ENCODE peak calls at places on chromosomes 12 and 14, in nine cellular contexts. One of them, this sample, is unnamed.

GRCh38 chr12:752673-753400 is 458 bp downstream of the WNK1 start:
- DNase-seq in lower leg skin: peak
- DNase-seq in pancreas: peak
- DNase-seq in colonic mucosa: peak
- DNase-seq in Calu3: peak
- DNase-seq in progenitor cell of endocrine pancreas: peak
- DNase-seq in endodermal cell: peak
- DNase-seq in CD4-positive, alpha-beta T cell: peak
- DNase-seq in foreskin keratinocyte: no peak
- DNase-seq in this sample: peak

GRCh38 chr12:78797201-78797931 is 67.2 kb upstream of the SYT1 start:
- DNase-seq in CD4-positive, alpha-beta T cell: no peak
- DNase-seq in endodermal cell: no peak
- DNase-seq in progenitor cell of endocrine pancreas: no peak
- DNase-seq in Calu3: no peak
- DNase-seq in colonic mucosa: no peak
- DNase-seq in lower leg skin: no peak
- DNase-seq in pancreas: no peak
- DNase-seq in foreskin keratinocyte: peak
- DNase-seq in this sample: no peak

GRCh38 chr14:68682166-68683103 is 110.4 kb downstream of the ZFP36L1 start:
- DNase-seq in foreskin keratinocyte: peak
- DNase-seq in endodermal cell: no peak
- DNase-seq in CD4-positive, alpha-beta T cell: peak
- DNase-seq in colonic mucosa: peak
- DNase-seq in Calu3: peak
- DNase-seq in progenitor cell of endocrine pancreas: no peak
- DNase-seq in lower leg skin: no peak
- DNase-seq in pancreas: no peak
- DNase-seq in this sample: peak

GRCh38 chr12:28799337-28799736 is 349.7 kb upstream of the FAR2 start:
- DNase-seq in foreskin keratinocyte: no peak
- DNase-seq in endodermal cell: no peak
- DNase-seq in colonic mucosa: no peak
- DNase-seq in progenitor cell of endocrine pancreas: no peak
- DNase-seq in lower leg skin: no peak
- DNase-seq in pancreas: no peak
- DNase-seq in Calu3: no peak
- DNase-seq in CD4-positive, alpha-beta T cell: no peak
- DNase-seq in this sample: no peak

GRCh38 chr14:94679106-94679819 is 67.1 kb downstream of the SERPINA3 start:
- DNase-seq in progenitor cell of endocrine pancreas: no peak
- DNase-seq in Calu3: no peak
- DNase-seq in colonic mucosa: no peak
- DNase-seq in pancreas: no peak
- DNase-seq in endodermal cell: no peak
- DNase-seq in foreskin keratinocyte: no peak
- DNase-seq in lower leg skin: peak
- DNase-seq in CD4-positive, alpha-beta T cell: no peak
- DNase-seq in this sample: no peak

GRCh38 chr12:79329933-79330332 is 360.8 kb downstream of the PAWR start:
- DNase-seq in progenitor cell of endocrine pancreas: no peak
- DNase-seq in lower leg skin: no peak
- DNase-seq in CD4-positive, alpha-beta T cell: no peak
- DNase-seq in pancreas: no peak
- DNase-seq in colonic mucosa: no peak
- DNase-seq in endodermal cell: no peak
- DNase-seq in Calu3: no peak
- DNase-seq in foreskin keratinocyte: peak
- DNase-seq in this sample: no peak

GRCh38 chr14:59331217-59331616 is 134.0 kb downstream of the GPR135 start:
- DNase-seq in lower leg skin: no peak
- DNase-seq in pancreas: no peak
- DNase-seq in colonic mucosa: no peak
- DNase-seq in Calu3: no peak
- DNase-seq in foreskin keratinocyte: no peak
- DNase-seq in CD4-positive, alpha-beta T cell: no peak
- DNase-seq in endodermal cell: peak
- DNase-seq in progenitor cell of endocrine pancreas: no peak
- DNase-seq in this sample: no peak

GRCh38 chr12:674272-674781 is 11.1 kb upstream of the NINJ2 start:
- DNase-seq in Calu3: no peak
- DNase-seq in lower leg skin: peak
- DNase-seq in CD4-positive, alpha-beta T cell: peak
- DNase-seq in colonic mucosa: no peak
- DNase-seq in pancreas: no peak
- DNase-seq in progenitor cell of endocrine pancreas: no peak
- DNase-seq in foreskin keratinocyte: no peak
- DNase-seq in endodermal cell: peak
- DNase-seq in this sample: no peak

GRCh38 chr12:105083551-105084105 is 630 bp downstream of the ALDH1L2 start:
- DNase-seq in foreskin keratinocyte: no peak
- DNase-seq in progenitor cell of endocrine pancreas: no peak
- DNase-seq in endodermal cell: no peak
- DNase-seq in colonic mucosa: peak
- DNase-seq in lower leg skin: peak
- DNase-seq in Calu3: peak
- DNase-seq in CD4-positive, alpha-beta T cell: no peak
- DNase-seq in pancreas: peak
- DNase-seq in this sample: peak

GRCh38 chr12:75825686-75826085 is 205.9 kb downstream of the PHLDA1 start:
- DNase-seq in foreskin keratinocyte: peak
- DNase-seq in CD4-positive, alpha-beta T cell: no peak
- DNase-seq in pancreas: no peak
- DNase-seq in colonic mucosa: no peak
- DNase-seq in Calu3: peak
- DNase-seq in endodermal cell: no peak
- DNase-seq in progenitor cell of endocrine pancreas: no peak
- DNase-seq in lower leg skin: no peak
- DNase-seq in this sample: no peak

GRCh38 chr14:24982472-24983155 is 67.3 kb downstream of the STXBP6 start:
- DNase-seq in Calu3: peak
- DNase-seq in CD4-positive, alpha-beta T cell: no peak
- DNase-seq in colonic mucosa: no peak
- DNase-seq in lower leg skin: no peak
- DNase-seq in pancreas: no peak
- DNase-seq in progenitor cell of endocrine pancreas: no peak
- DNase-seq in endodermal cell: no peak
- DNase-seq in foreskin keratinocyte: no peak
- DNase-seq in this sample: no peak

DNA sequence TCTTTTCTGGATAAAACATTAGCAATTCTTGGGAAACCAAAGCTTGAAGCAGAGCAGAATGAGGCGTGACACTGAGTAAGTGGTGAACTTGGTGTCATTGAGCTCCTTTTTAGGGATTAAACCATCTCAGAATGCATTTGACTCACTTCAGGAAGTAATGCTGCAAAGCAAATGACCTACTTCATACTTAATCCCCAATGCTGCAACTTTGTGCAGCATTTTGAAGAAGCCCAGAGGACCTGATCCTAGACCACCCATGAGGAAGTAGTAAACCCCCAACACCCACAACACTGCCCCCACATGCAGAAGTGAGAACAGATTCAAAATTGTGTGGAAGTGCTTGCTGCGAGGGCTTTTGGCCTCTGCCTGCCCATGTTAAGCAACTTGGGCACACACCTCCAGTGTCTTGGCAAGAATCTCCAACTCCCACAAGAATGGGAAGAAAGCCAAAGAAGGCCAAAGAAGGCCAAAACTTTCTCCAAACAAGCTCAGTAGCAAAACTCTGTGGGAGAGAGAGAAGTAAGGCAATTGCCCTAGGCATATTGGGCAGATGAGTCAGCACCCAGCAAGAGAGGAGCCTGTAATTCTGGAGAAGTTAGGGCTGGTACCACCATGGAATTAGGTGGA is 69.2 kb upstream of the ETV6 start:
- DNase-seq in progenitor cell of endocrine pancreas: no peak
- DNase-seq in Calu3: peak
- DNase-seq in pancreas: no peak
- DNase-seq in lower leg skin: no peak
- DNase-seq in CD4-positive, alpha-beta T cell: no peak
- DNase-seq in endodermal cell: no peak
- DNase-seq in colonic mucosa: peak
- DNase-seq in foreskin keratinocyte: peak
- DNase-seq in this sample: peak
- TF ChIP-seq CTCF in progenitor cell of endocrine pancreas: no peak
- TF ChIP-seq CTCF in Calu3: no peak
- TF ChIP-seq CTCF in pancreas: no peak
- TF ChIP-seq CTCF in lower leg skin: no peak
- TF ChIP-seq CTCF in CD4-positive, alpha-beta T cell: no peak
- TF ChIP-seq CTCF in endodermal cell: peak
- TF ChIP-seq CTCF in colonic mucosa: no peak
- TF ChIP-seq CTCF in foreskin keratinocyte: no peak
- TF ChIP-seq CTCF in this sample: no peak

GRCh38 chr14:27929823-27930347 is 836.7 kb upstream of the FOXG1 start:
- DNase-seq in Calu3: no peak
- DNase-seq in lower leg skin: no peak
- DNase-seq in foreskin keratinocyte: no peak
- DNase-seq in endodermal cell: no peak
- DNase-seq in progenitor cell of endocrine pancreas: no peak
- DNase-seq in CD4-positive, alpha-beta T cell: no peak
- DNase-seq in colonic mucosa: no peak
- DNase-seq in pancreas: no peak
- DNase-seq in this sample: no peak

DNA sequence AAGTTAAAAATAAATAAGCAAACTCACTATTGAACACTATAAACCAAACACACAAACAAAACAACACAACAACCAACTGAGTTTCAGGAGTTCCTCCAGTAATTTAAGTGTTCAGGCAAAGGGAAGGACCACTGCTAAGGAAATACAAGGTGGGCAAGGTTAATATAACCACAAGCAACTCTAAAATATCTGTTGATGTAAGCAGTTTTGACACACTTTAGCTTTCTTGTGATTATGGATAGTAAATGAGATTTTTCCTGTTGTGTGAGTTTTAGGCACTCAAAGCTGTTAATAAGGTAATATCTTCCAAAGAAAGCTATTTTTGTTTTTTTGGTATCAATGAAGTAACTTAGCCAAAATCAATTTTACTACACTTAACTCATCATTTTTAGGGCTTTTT is 839.1 kb upstream of the FOXG1 start:
- DNase-seq in Calu3: no peak
- DNase-seq in colonic mucosa: no peak
- DNase-seq in progenitor cell of endocrine pancreas: no peak
- DNase-seq in endodermal cell: no peak
- DNase-seq in pancreas: no peak
- DNase-seq in lower leg skin: no peak
- DNase-seq in CD4-positive, alpha-beta T cell: no peak
- DNase-seq in foreskin keratinocyte: no peak
- DNase-seq in this sample: no peak
- TF ChIP-seq CTCF in Calu3: no peak
- TF ChIP-seq CTCF in colonic mucosa: no peak
- TF ChIP-seq CTCF in progenitor cell of endocrine pancreas: no peak
- TF ChIP-seq CTCF in endodermal cell: no peak
- TF ChIP-seq CTCF in pancreas: no peak
- TF ChIP-seq CTCF in lower leg skin: no peak
- TF ChIP-seq CTCF in CD4-positive, alpha-beta T cell: no peak
- TF ChIP-seq CTCF in foreskin keratinocyte: no peak
- TF ChIP-seq CTCF in this sample: no peak

GRCh38 chr14:53615254-53615653 is 341.4 kb downstream of the BMP4 start:
- DNase-seq in endodermal cell: no peak
- DNase-seq in CD4-positive, alpha-beta T cell: no peak
- DNase-seq in pancreas: no peak
- DNase-seq in Calu3: no peak
- DNase-seq in foreskin keratinocyte: no peak
- DNase-seq in lower leg skin: no peak
- DNase-seq in progenitor cell of endocrine pancreas: no peak
- DNase-seq in colonic mucosa: no peak
- DNase-seq in this sample: no peak

GRCh38 chr14:53608369-53608768 is 348.3 kb downstream of the BMP4 start:
- DNase-seq in CD4-positive, alpha-beta T cell: no peak
- DNase-seq in endodermal cell: no peak
- DNase-seq in progenitor cell of endocrine pancreas: no peak
- DNase-seq in Calu3: peak
- DNase-seq in colonic mucosa: peak
- DNase-seq in pancreas: no peak
- DNase-seq in lower leg skin: peak
- DNase-seq in foreskin keratinocyte: peak
- DNase-seq in this sample: no peak

GRCh38 chr14:53610947-53611346 is 345.7 kb downstream of the BMP4 start:
- DNase-seq in endodermal cell: no peak
- DNase-seq in colonic mucosa: no peak
- DNase-seq in CD4-positive, alpha-beta T cell: no peak
- DNase-seq in foreskin keratinocyte: no peak
- DNase-seq in progenitor cell of endocrine pancreas: no peak
- DNase-seq in pancreas: no peak
- DNase-seq in lower leg skin: no peak
- DNase-seq in Calu3: no peak
- DNase-seq in this sample: no peak

GRCh38 chr14:53609009-53609408 is 347.6 kb downstream of the BMP4 start:
- DNase-seq in CD4-positive, alpha-beta T cell: no peak
- DNase-seq in foreskin keratinocyte: no peak
- DNase-seq in colonic mucosa: no peak
- DNase-seq in Calu3: no peak
- DNase-seq in pancreas: no peak
- DNase-seq in progenitor cell of endocrine pancreas: no peak
- DNase-seq in lower leg skin: no peak
- DNase-seq in endodermal cell: no peak
- DNase-seq in this sample: no peak

GRCh38 chr14:53613404-53614253 is 343.0 kb downstream of the BMP4 start:
- DNase-seq in progenitor cell of endocrine pancreas: peak
- DNase-seq in colonic mucosa: peak
- DNase-seq in foreskin keratinocyte: peak
- DNase-seq in Calu3: peak
- DNase-seq in endodermal cell: peak
- DNase-seq in lower leg skin: no peak
- DNase-seq in CD4-positive, alpha-beta T cell: no peak
- DNase-seq in pancreas: peak
- DNase-seq in this sample: no peak
- TF ChIP-seq CTCF in progenitor cell of endocrine pancreas: peak
- TF ChIP-seq CTCF in colonic mucosa: no peak
- TF ChIP-seq CTCF in foreskin keratinocyte: no peak
- TF ChIP-seq CTCF in Calu3: no peak
- TF ChIP-seq CTCF in endodermal cell: peak
- TF ChIP-seq CTCF in lower leg skin: no peak
- TF ChIP-seq CTCF in CD4-positive, alpha-beta T cell: no peak
- TF ChIP-seq CTCF in pancreas: no peak
- TF ChIP-seq CTCF in this sample: no peak

GRCh38 chr12:50162225-50162624 is 4.9 kb downstream of the CERS5 start:
- DNase-seq in progenitor cell of endocrine pancreas: no peak
- DNase-seq in endodermal cell: no peak
- DNase-seq in colonic mucosa: no peak
- DNase-seq in pancreas: no peak
- DNase-seq in CD4-positive, alpha-beta T cell: no peak
- DNase-seq in foreskin keratinocyte: no peak
- DNase-seq in Calu3: no peak
- DNase-seq in lower leg skin: no peak
- DNase-seq in this sample: no peak

GRCh38 chr12:50164963-50165362 is 2.2 kb downstream of the CERS5 start:
- DNase-seq in progenitor cell of endocrine pancreas: no peak
- DNase-seq in colonic mucosa: no peak
- DNase-seq in CD4-positive, alpha-beta T cell: no peak
- DNase-seq in endodermal cell: no peak
- DNase-seq in lower leg skin: peak
- DNase-seq in pancreas: no peak
- DNase-seq in Calu3: no peak
- DNase-seq in foreskin keratinocyte: no peak
- DNase-seq in this sample: no peak

GRCh38 chr12:50166776-50167025 is 468 bp downstream of the CERS5 start:
- DNase-seq in lower leg skin: peak
- DNase-seq in foreskin keratinocyte: no peak
- DNase-seq in pancreas: no peak
- DNase-seq in endodermal cell: no peak
- DNase-seq in colonic mucosa: peak
- DNase-seq in Calu3: no peak
- DNase-seq in CD4-positive, alpha-beta T cell: peak
- DNase-seq in progenitor cell of endocrine pancreas: no peak
- DNase-seq in this sample: peak

GRCh38 chr12:50167026-50167742 is at the start of gene CERS5:
- DNase-seq in Calu3: peak
- DNase-seq in CD4-positive, alpha-beta T cell: peak
- DNase-seq in colonic mucosa: peak
- DNase-seq in endodermal cell: peak
- DNase-seq in foreskin keratinocyte: peak
- DNase-seq in lower leg skin: peak
- DNase-seq in progenitor cell of endocrine pancreas: peak
- DNase-seq in pancreas: peak
- DNase-seq in this sample: peak
- TF ChIP-seq CTCF in Calu3: no peak
- TF ChIP-seq CTCF in CD4-positive, alpha-beta T cell: no peak
- TF ChIP-seq CTCF in colonic mucosa: no peak
- TF ChIP-seq CTCF in endodermal cell: peak
- TF ChIP-seq CTCF in foreskin keratinocyte: peak
- TF ChIP-seq CTCF in lower leg skin: no peak
- TF ChIP-seq CTCF in progenitor cell of endocrine pancreas: peak
- TF ChIP-seq CTCF in pancreas: peak
- TF ChIP-seq CTCF in this sample: peak